ENCODE peak calls at places on chromosome 20, in ten cellular contexts. E, C, J, N, O, I, U, S, R and A are unnamed samples.

GRCh38 chr20:15487030-15487429 is 1086.2 kb downstream of the KIF16B start:
- DNase-seq in E (no peak), C (no peak), J (no peak), N (no peak), O (no peak), I (no peak), U (peak; percentile 0), S (no peak), R (peak; percentile 13), A (no peak)

GRCh38 chr20:11118802-11119380 is 445.1 kb upstream of the JAG1 start:
- DNase-seq in E (no peak), C (no peak), J (no peak), N (no peak), O (no peak), I (no peak), U (no peak), S (no peak), R (no peak), A (no peak)

GRCh38 chr20:2946988-2947961 is 74.0 kb downstream of the PTPRA start:
- DNase-seq in E (no peak), C (peak; percentile 90), J (no peak), N (no peak), O (peak; percentile 83), I (no peak), U (no peak), S (no peak), R (peak; percentile 95), A (no peak)

GRCh38 chr20:1119128-1119505 is 715 bp downstream of the PSMF1 start:
- DNase-seq in E (no peak), C (no peak), J (no peak), N (no peak), O (no peak), I (no peak), U (no peak), S (no peak), R (no peak), A (no peak)

GRCh38 chr20:41201760-41202159 is 64.4 kb downstream of the PLCG1 start:
- DNase-seq in E (no peak), C (no peak), J (no peak), N (no peak), O (no peak), I (no peak), U (no peak), S (no peak), R (no peak), A (no peak)

GRCh38 chr20:14707865-14708574 is 370.6 kb upstream of the FLRT3 start:
- DNase-seq in E (no peak), C (no peak), J (no peak), N (no peak), O (peak; percentile 14), I (no peak), U (no peak), S (no peak), R (no peak), A (no peak)

GRCh38 chr20:23142162-23143050 is 56.3 kb upstream of the CD93 start:
- DNase-seq in E (peak; percentile 19), C (no peak), J (no peak), N (no peak), O (no peak), I (peak; percentile 62), U (no peak), S (peak; percentile 67), R (no peak), A (no peak)

GRCh38 chr20:10404023-10404628 is 29.9 kb downstream of the MKKS start:
- DNase-seq in E (no peak), C (no peak), J (no peak), N (no peak), O (no peak), I (no peak), U (no peak), S (no peak), R (no peak), A (no peak)

GRCh38 chr20:42173440-42173839 is 555.3 kb upstream of the CHD6 start:
- DNase-seq in E (no peak), C (no peak), J (no peak), N (no peak), O (no peak), I (no peak), U (no peak), S (no peak), R (no peak), A (no peak)

GRCh38 chr20:23148721-23149570 is 62.8 kb upstream of the CD93 start:
- DNase-seq in E (peak; percentile 14), C (no peak), J (no peak), N (peak; percentile 62), O (no peak), I (peak; percentile 52), U (no peak), S (no peak), R (no peak), A (no peak)

GRCh38 chr20:63857751-63858392 is 3.4 kb upstream of the ABHD16B start:
- DNase-seq in E (no peak), C (no peak), J (peak; percentile 81), N (no peak), O (peak; percentile 22), I (no peak), U (no peak), S (no peak), R (peak; percentile 76), A (no peak)

GRCh38 chr20:3651204-3651970 is 11.8 kb downstream of the GFRA4 start:
- DNase-seq in E (no peak), C (no peak), J (no peak), N (no peak), O (no peak), I (no peak), U (no peak), S (no peak), R (no peak), A (no peak)

GRCh38 chr20:63896136-63896890 is 1.4 kb downstream of the DNAJC5 start:
- DNase-seq in E (peak; percentile 52), C (no peak), J (no peak), N (no peak), O (peak; percentile 20), I (no peak), U (no peak), S (peak; percentile 81), R (no peak), A (no peak)

GRCh38 chr20:3621111-3621510 is 42.1 kb downstream of the GFRA4 start:
- DNase-seq in E (no peak), C (no peak), J (no peak), N (no peak), O (no peak), I (no peak), U (no peak), S (no peak), R (no peak), A (no peak)

GRCh38 chr20:2713285-2713684 is 20.7 kb downstream of the EBF4 start:
- DNase-seq in E (no peak), C (peak; percentile 38), J (no peak), N (no peak), O (no peak), I (no peak), U (no peak), S (no peak), R (no peak), A (no peak)

GRCh38 chr20:45051497-45052060 is 49.3 kb downstream of the KCNS1 start:
- DNase-seq in E (no peak), C (no peak), J (no peak), N (no peak), O (no peak), I (no peak), U (no peak), S (no peak), R (no peak), A (no peak)

GRCh38 chr20:4880051-4880450 is 121.3 kb downstream of the SLC23A2 start:
- DNase-seq in E (no peak), C (no peak), J (no peak), N (no peak), O (no peak), I (no peak), U (no peak), S (no peak), R (no peak), A (no peak)

GRCh38 chr20:18404172-18404571 is 62.7 kb downstream of the DZANK1 start:
- DNase-seq in E (no peak), C (no peak), J (no peak), N (no peak), O (no peak), I (no peak), U (no peak), S (no peak), R (no peak), A (no peak)

GRCh38 chr20:6169251-6169650 is 46.4 kb upstream of the FERMT1 start:
- DNase-seq in E (no peak), C (no peak), J (no peak), N (no peak), O (no peak), I (no peak), U (no peak), S (no peak), R (peak; percentile 69), A (no peak)
- TF ChIP-seq CTCF in E (no peak), C (peak; percentile 20), J (no peak), N (no peak), O (no peak), I (no peak), U (peak; percentile 20), S (no peak), R (peak; percentile 56), A (peak; percentile 24)

GRCh38 chr20:37347347-37347823 is 1.4 kb downstream of the SRC start:
- DNase-seq in E (no peak), C (no peak), J (no peak), N (peak; percentile 31), O (no peak), I (peak; percentile 30), U (no peak), S (no peak), R (no peak), A (no peak)
- H3K4me3 ChIP-seq in E (peak overlapping the region; percentile 78), C (no peak overlapping the region), J (peak overlapping the region; percentile 81), N (peak overlapping the region; percentile 96), O (peak overlapping the region; percentile 49), I (peak overlapping the region; percentile 60), U (no peak overlapping the region), S (peak overlapping the region; percentile 67), R (peak overlapping the region; percentile 64), A (peak overlapping the region; percentile 59)

GRCh38 chr20:50044353-50044960 is 61.7 kb downstream of the SNAI1 start:
- DNase-seq in E (no peak), C (no peak), J (no peak), N (no peak), O (no peak), I (no peak), U (no peak), S (no peak), R (no peak), A (no peak)
- TF ChIP-seq CTCF in E (no peak), C (no peak), J (no peak), N (no peak), O (no peak), I (no peak), U (no peak), S (no peak), R (no peak), A (no peak)

DNA sequence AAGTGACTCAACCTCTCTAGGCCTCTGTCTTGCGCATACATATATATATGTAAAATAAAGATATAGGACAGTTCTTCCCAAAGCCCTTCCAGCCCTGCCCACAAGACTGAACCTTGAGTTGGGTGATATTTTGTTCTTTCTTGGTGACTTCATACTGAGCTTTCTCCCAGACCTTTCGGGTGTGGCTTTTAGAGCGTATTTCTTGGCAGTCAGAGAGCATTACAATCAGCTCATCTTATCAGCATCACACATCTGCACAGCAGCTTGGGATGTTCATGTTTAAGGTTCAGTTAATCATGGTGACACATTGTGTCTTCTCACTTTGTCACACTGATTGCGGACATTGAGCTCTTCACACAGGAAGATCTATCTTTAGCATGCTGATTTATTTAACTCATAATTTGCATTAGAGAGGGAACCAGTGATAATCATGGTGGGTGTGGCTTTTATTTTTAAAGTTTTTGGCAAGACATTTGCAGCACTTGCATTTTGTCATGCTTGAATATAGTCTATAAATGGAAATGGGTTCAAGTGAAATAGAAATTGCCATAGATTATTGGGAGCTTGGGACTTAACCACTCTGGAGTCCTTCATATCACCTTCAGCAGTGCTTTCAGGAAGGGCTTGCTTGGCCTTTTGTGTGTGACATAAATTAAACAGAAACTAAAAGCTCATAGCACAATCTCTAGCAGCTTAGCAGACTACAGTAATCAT is 8.3 kb downstream of the KIF3B start:
- DNase-seq in E (no peak), C (peak; percentile 20), J (no peak), N (no peak), O (peak; percentile 57), I (no peak), U (no peak), S (no peak), R (peak; percentile 24), A (peak; percentile 7)
- H3K4me3 ChIP-seq in E (no peak overlapping the region), C (no peak overlapping the region), J (no peak overlapping the region), N (no peak overlapping the region), O (no peak overlapping the region), I (no peak overlapping the region), U (no peak overlapping the region), S (no peak overlapping the region), R (no peak overlapping the region), A (no peak overlapping the region)